ENCODE peak calls at places on chromosomes 13 and 19, in eight cellular contexts. G is gastrocnemius medialis; V is dorsolateral prefrontal cortex; B is heart right ventricle; Y is WTC11; M is NCI-H2081; I is NCI-H1105; O is activated CD4-positive, alpha-beta T cell treated with anti-CD3 and anti-CD28 coated beads, Interleukin-2, amount 50 U/mL, for 1 hour. Z is an unnamed sample.

GRCh38 chr19:56601375-56601774 is 6.3 kb downstream of the ZNF71 start:
- DNase-seq in G (no peak), V (no peak), B (no peak), Y (no peak), M (no peak), I (no peak), O (no peak), Z (no peak)

GRCh38 chr13:113802090-113802531 is 43.1 kb downstream of the TMEM255B start:
- DNase-seq in G (no peak), V (no peak), B (peak), Y (peak), M (no peak), I (no peak), O (no peak), Z (no peak)

GRCh38 chr13:54614729-54615128 is 1586.1 kb downstream of the OLFM4 start:
- DNase-seq in G (no peak), V (no peak), B (no peak), Y (no peak), M (peak), I (no peak), O (no peak), Z (no peak)

GRCh38 chr13:76663941-76664340 is 222.3 kb downstream of the KCTD12 start:
- DNase-seq in G (no peak), V (no peak), B (no peak), Y (no peak), M (no peak), I (no peak), O (no peak), Z (no peak)

GRCh38 chr19:39160889-39161672 is 35.5 kb downstream of the PAK4 start:
- DNase-seq in G (no peak), V (no peak), B (no peak), Y (no peak), M (no peak), I (no peak), O (no peak), Z (no peak)

GRCh38 chr13:50200562-50200961 is 185.3 kb downstream of the KCNRG start:
- DNase-seq in G (no peak), V (no peak), B (no peak), Y (no peak), M (no peak), I (no peak), O (no peak), Z (peak)

GRCh38 chr13:108769213-108770070 is 140.0 kb downstream of the MYO16 start:
- DNase-seq in G (no peak), V (no peak), B (no peak), Y (no peak), M (no peak), I (no peak), O (no peak), Z (no peak)

GRCh38 chr19:18278521-18279265 is 2.7 kb downstream of the JUND start:
- DNase-seq in G (no peak), V (no peak), B (no peak), Y (no peak), M (no peak), I (no peak), O (peak), Z (no peak)

GRCh38 chr13:44004881-44005280 is 125.2 kb downstream of the LACC1 start:
- DNase-seq in G (no peak), V (no peak), B (no peak), Y (no peak), M (no peak), I (no peak), O (no peak), Z (no peak)

GRCh38 chr19:5154799-5155426 is 185.7 kb downstream of the PTPRS start:
- DNase-seq in G (peak), V (no peak), B (no peak), Y (no peak), M (no peak), I (no peak), O (no peak), Z (no peak)

GRCh38 chr13:42497798-42498197 is 76.2 kb upstream of the TNFSF11 start:
- DNase-seq in G (no peak), V (no peak), B (no peak), Y (no peak), M (no peak), I (no peak), O (no peak), Z (no peak)

GRCh38 chr19:49554701-49555181 is 25.6 kb downstream of the NOSIP start:
- DNase-seq in G (no peak), V (no peak), B (peak), Y (no peak), M (no peak), I (no peak), O (peak), Z (no peak)

GRCh38 chr13:80359459-80360297 is 18.8 kb upstream of the SPRY2 start:
- DNase-seq in G (no peak), V (no peak), B (peak), Y (peak), M (no peak), I (no peak), O (no peak), Z (no peak)

GRCh38 chr19:45179063-45179847 is 671 bp downstream of the BLOC1S3 start:
- DNase-seq in G (no peak), V (no peak), B (peak), Y (no peak), M (no peak), I (no peak), O (peak), Z (peak)

GRCh38 chr19:35222373-35223005 is 6.0 kb downstream of the FAM187B start:
- DNase-seq in G (no peak), V (no peak), B (no peak), Y (no peak), M (no peak), I (no peak), O (no peak), Z (no peak)

GRCh38 chr13:34435338-34435737 is 506.7 kb upstream of the NBEA start:
- DNase-seq in G (no peak), V (no peak), B (no peak), Y (no peak), M (no peak), I (no peak), O (no peak), Z (no peak)

GRCh38 chr13:101649490-101650126 is 197.1 kb downstream of the ITGBL1 start:
- DNase-seq in G (no peak), V (no peak), B (no peak), Y (no peak), M (no peak), I (no peak), O (no peak), Z (no peak)

GRCh38 chr13:32838985-32839384 is 177.2 kb upstream of the KL start:
- DNase-seq in G (no peak), V (no peak), B (peak), Y (no peak), M (peak), I (no peak), O (no peak), Z (peak)

GRCh38 chr19:18000480-18000980 is 7.4 kb upstream of the ARRDC2 start:
- DNase-seq in G (no peak), V (no peak), B (no peak), Y (no peak), M (no peak), I (no peak), O (no peak), Z (no peak)

GRCh38 chr19:58325623-58326022 is 1.2 kb upstream of the ZSCAN22 start:
- DNase-seq in G (no peak), V (no peak), B (no peak), Y (no peak), M (peak), I (no peak), O (no peak), Z (no peak)

GRCh38 chr13:20633802-20634201 is 66.8 kb downstream of the IFT88 start:
- DNase-seq in G (no peak), V (no peak), B (no peak), Y (no peak), M (no peak), I (no peak), O (no peak), Z (no peak)

GRCh38 chr13:111099292-111099691 is 15.8 kb upstream of the ARHGEF7 start:
- DNase-seq in G (no peak), V (no peak), B (no peak), Y (no peak), M (no peak), I (no peak), O (no peak), Z (no peak)

GRCh38 chr19:42048992-42049391 is 21.0 kb downstream of the GRIK5 start:
- DNase-seq in G (no peak), V (no peak), B (no peak), Y (no peak), M (no peak), I (no peak), O (no peak), Z (peak)

GRCh38 chr19:10887616-10888367 is 16.4 kb downstream of the CARM1 start:
- DNase-seq in G (no peak), V (no peak), B (no peak), Y (no peak), M (no peak), I (no peak), O (no peak), Z (no peak)

GRCh38 chr19:16325161-16325527 is 518 bp downstream of the KLF2 start:
- DNase-seq in G (no peak), V (no peak), B (no peak), Y (peak), M (no peak), I (no peak), O (peak), Z (no peak)

GRCh38 chr19:15129856-15130580 is 22.8 kb downstream of the SYDE1 start:
- DNase-seq in G (no peak), V (no peak), B (no peak), Y (no peak), M (no peak), I (no peak), O (peak), Z (no peak)

Z was measured in T47D.